ENCODE peak calls at places on chromosomes 3 and 15, in four cellular contexts. One of them, this sample, is unnamed.

GRCh38 chr3:138125548-138126221 is 6.5 kb downstream of the A4GNT start:
- DNase-seq in effector memory CD8-positive, alpha-beta T cell: no peak
- DNase-seq in activated naive CD4-positive, alpha-beta T cell treated with anti-CD3 and anti-CD28 coated beads, Interleukin-2, amount 10 ng/mL, durations not matched to agents 7 days and 5 days: no peak
- DNase-seq in epithelial cell of esophagus: no peak
- DNase-seq in this sample: no peak

GRCh38 chr15:31295660-31296059 is 31.0 kb upstream of the KLF13 start:
- DNase-seq in activated naive CD4-positive, alpha-beta T cell treated with anti-CD3 and anti-CD28 coated beads, Interleukin-2, amount 10 ng/mL, durations not matched to agents 7 days and 5 days: no peak
- DNase-seq in effector memory CD8-positive, alpha-beta T cell: no peak
- DNase-seq in epithelial cell of esophagus: no peak
- DNase-seq in this sample: no peak

GRCh38 chr3:16308727-16309126 is 43.7 kb downstream of the OXNAD1 start:
- DNase-seq in activated naive CD4-positive, alpha-beta T cell treated with anti-CD3 and anti-CD28 coated beads, Interleukin-2, amount 10 ng/mL, durations not matched to agents 7 days and 5 days: no peak
- DNase-seq in effector memory CD8-positive, alpha-beta T cell: no peak
- DNase-seq in epithelial cell of esophagus: no peak
- DNase-seq in this sample: no peak

GRCh38 chr3:134353831-134354611 is 20.2 kb downstream of the AMOTL2 start:
- DNase-seq in effector memory CD8-positive, alpha-beta T cell: no peak
- DNase-seq in activated naive CD4-positive, alpha-beta T cell treated with anti-CD3 and anti-CD28 coated beads, Interleukin-2, amount 10 ng/mL, durations not matched to agents 7 days and 5 days: no peak
- DNase-seq in epithelial cell of esophagus: no peak
- DNase-seq in this sample: no peak

GRCh38 chr15:100869151-100869999 is 10.3 kb upstream of the ALDH1A3 start:
- DNase-seq in epithelial cell of esophagus: peak; percentile 49
- DNase-seq in effector memory CD8-positive, alpha-beta T cell: no peak
- DNase-seq in activated naive CD4-positive, alpha-beta T cell treated with anti-CD3 and anti-CD28 coated beads, Interleukin-2, amount 10 ng/mL, durations not matched to agents 7 days and 5 days: peak; percentile 36
- DNase-seq in this sample: no peak

GRCh38 chr15:55253580-55253979 is 36.0 kb downstream of the RAB27A start:
- DNase-seq in epithelial cell of esophagus: peak; percentile 65
- DNase-seq in effector memory CD8-positive, alpha-beta T cell: no peak
- DNase-seq in activated naive CD4-positive, alpha-beta T cell treated with anti-CD3 and anti-CD28 coated beads, Interleukin-2, amount 10 ng/mL, durations not matched to agents 7 days and 5 days: no peak
- DNase-seq in this sample: no peak

GRCh38 chr3:72567976-72568560 is 280.2 kb downstream of the SHQ1 start:
- DNase-seq in epithelial cell of esophagus: no peak
- DNase-seq in effector memory CD8-positive, alpha-beta T cell: no peak
- DNase-seq in activated naive CD4-positive, alpha-beta T cell treated with anti-CD3 and anti-CD28 coated beads, Interleukin-2, amount 10 ng/mL, durations not matched to agents 7 days and 5 days: no peak
- DNase-seq in this sample: no peak

GRCh38 chr3:40054568-40055222 is 245.3 kb downstream of the MYRIP start:
- DNase-seq in activated naive CD4-positive, alpha-beta T cell treated with anti-CD3 and anti-CD28 coated beads, Interleukin-2, amount 10 ng/mL, durations not matched to agents 7 days and 5 days: no peak
- DNase-seq in effector memory CD8-positive, alpha-beta T cell: no peak
- DNase-seq in epithelial cell of esophagus: no peak
- DNase-seq in this sample: no peak

GRCh38 chr3:148643389-148643840 is 54.3 kb upstream of the AGTR1 start:
- DNase-seq in effector memory CD8-positive, alpha-beta T cell: no peak
- DNase-seq in activated naive CD4-positive, alpha-beta T cell treated with anti-CD3 and anti-CD28 coated beads, Interleukin-2, amount 10 ng/mL, durations not matched to agents 7 days and 5 days: no peak
- DNase-seq in epithelial cell of esophagus: peak; percentile 49
- DNase-seq in this sample: no peak

GRCh38 chr3:151008699-151009098 is 36.2 kb upstream of the CLRN1 start:
- DNase-seq in effector memory CD8-positive, alpha-beta T cell: no peak
- DNase-seq in activated naive CD4-positive, alpha-beta T cell treated with anti-CD3 and anti-CD28 coated beads, Interleukin-2, amount 10 ng/mL, durations not matched to agents 7 days and 5 days: no peak
- DNase-seq in epithelial cell of esophagus: peak; percentile 41
- DNase-seq in this sample: no peak

GRCh38 chr3:194323785-194324735 is 27.1 kb downstream of the CPN2 start:
- DNase-seq in epithelial cell of esophagus: peak; percentile 53
- DNase-seq in effector memory CD8-positive, alpha-beta T cell: no peak
- DNase-seq in activated naive CD4-positive, alpha-beta T cell treated with anti-CD3 and anti-CD28 coated beads, Interleukin-2, amount 10 ng/mL, durations not matched to agents 7 days and 5 days: peak; percentile 47
- DNase-seq in this sample: no peak

GRCh38 chr15:63233667-63234419 is 43.6 kb upstream of the APH1B start:
- DNase-seq in activated naive CD4-positive, alpha-beta T cell treated with anti-CD3 and anti-CD28 coated beads, Interleukin-2, amount 10 ng/mL, durations not matched to agents 7 days and 5 days: no peak
- DNase-seq in epithelial cell of esophagus: peak; percentile 61
- DNase-seq in effector memory CD8-positive, alpha-beta T cell: no peak
- DNase-seq in this sample: no peak

GRCh38 chr15:34679326-34679725 is 75.5 kb downstream of the GJD2 start:
- DNase-seq in effector memory CD8-positive, alpha-beta T cell: no peak
- DNase-seq in activated naive CD4-positive, alpha-beta T cell treated with anti-CD3 and anti-CD28 coated beads, Interleukin-2, amount 10 ng/mL, durations not matched to agents 7 days and 5 days: no peak
- DNase-seq in epithelial cell of esophagus: no peak
- DNase-seq in this sample: no peak

GRCh38 chr3:30286811-30287210 is 319.6 kb upstream of the TGFBR2 start:
- DNase-seq in effector memory CD8-positive, alpha-beta T cell: no peak
- DNase-seq in epithelial cell of esophagus: peak; percentile 53
- DNase-seq in activated naive CD4-positive, alpha-beta T cell treated with anti-CD3 and anti-CD28 coated beads, Interleukin-2, amount 10 ng/mL, durations not matched to agents 7 days and 5 days: no peak
- DNase-seq in this sample: no peak

GRCh38 chr15:65310431-65311137 is 6.1 kb downstream of the RNU5B-1 start:
- DNase-seq in activated naive CD4-positive, alpha-beta T cell treated with anti-CD3 and anti-CD28 coated beads, Interleukin-2, amount 10 ng/mL, durations not matched to agents 7 days and 5 days: no peak
- DNase-seq in epithelial cell of esophagus: no peak
- DNase-seq in effector memory CD8-positive, alpha-beta T cell: no peak
- DNase-seq in this sample: no peak

GRCh38 chr15:47870300-47870955 is 153.1 kb downstream of the SEMA6D start:
- DNase-seq in activated naive CD4-positive, alpha-beta T cell treated with anti-CD3 and anti-CD28 coated beads, Interleukin-2, amount 10 ng/mL, durations not matched to agents 7 days and 5 days: no peak
- DNase-seq in effector memory CD8-positive, alpha-beta T cell: no peak
- DNase-seq in epithelial cell of esophagus: no peak
- DNase-seq in this sample: no peak

GRCh38 chr15:33311312-33311971 is 675 bp downstream of the RYR3 start:
- DNase-seq in epithelial cell of esophagus: peak; percentile 16
- DNase-seq in effector memory CD8-positive, alpha-beta T cell: no peak
- DNase-seq in activated naive CD4-positive, alpha-beta T cell treated with anti-CD3 and anti-CD28 coated beads, Interleukin-2, amount 10 ng/mL, durations not matched to agents 7 days and 5 days: no peak
- DNase-seq in this sample: no peak

GRCh38 chr3:14765576-14766427 is 53.0 kb upstream of the FGD5 start:
- DNase-seq in effector memory CD8-positive, alpha-beta T cell: no peak
- DNase-seq in activated naive CD4-positive, alpha-beta T cell treated with anti-CD3 and anti-CD28 coated beads, Interleukin-2, amount 10 ng/mL, durations not matched to agents 7 days and 5 days: no peak
- DNase-seq in epithelial cell of esophagus: no peak
- DNase-seq in this sample: no peak

GRCh38 chr15:97200161-97200560 is 760.3 kb upstream of the ARRDC4 start:
- DNase-seq in activated naive CD4-positive, alpha-beta T cell treated with anti-CD3 and anti-CD28 coated beads, Interleukin-2, amount 10 ng/mL, durations not matched to agents 7 days and 5 days: no peak
- DNase-seq in epithelial cell of esophagus: no peak
- DNase-seq in effector memory CD8-positive, alpha-beta T cell: no peak
- DNase-seq in this sample: no peak

GRCh38 chr3:57746156-57747125 is 9.7 kb upstream of the SLMAP start:
- DNase-seq in effector memory CD8-positive, alpha-beta T cell: no peak
- DNase-seq in epithelial cell of esophagus: no peak
- DNase-seq in activated naive CD4-positive, alpha-beta T cell treated with anti-CD3 and anti-CD28 coated beads, Interleukin-2, amount 10 ng/mL, durations not matched to agents 7 days and 5 days: no peak
- DNase-seq in this sample: no peak

GRCh38 chr15:48862705-48863104 is 15.2 kb upstream of the EID1 start:
- DNase-seq in epithelial cell of esophagus: no peak
- DNase-seq in activated naive CD4-positive, alpha-beta T cell treated with anti-CD3 and anti-CD28 coated beads, Interleukin-2, amount 10 ng/mL, durations not matched to agents 7 days and 5 days: no peak
- DNase-seq in effector memory CD8-positive, alpha-beta T cell: no peak
- DNase-seq in this sample: no peak

GRCh38 chr3:161423911-161424522 is 52.7 kb upstream of the SPTSSB start:
- DNase-seq in epithelial cell of esophagus: peak; percentile 53
- DNase-seq in activated naive CD4-positive, alpha-beta T cell treated with anti-CD3 and anti-CD28 coated beads, Interleukin-2, amount 10 ng/mL, durations not matched to agents 7 days and 5 days: no peak
- DNase-seq in effector memory CD8-positive, alpha-beta T cell: no peak
- DNase-seq in this sample: peak; percentile 15

GRCh38 chr3:40332684-40333083 is 23.2 kb downstream of the EIF1B start:
- DNase-seq in epithelial cell of esophagus: no peak
- DNase-seq in activated naive CD4-positive, alpha-beta T cell treated with anti-CD3 and anti-CD28 coated beads, Interleukin-2, amount 10 ng/mL, durations not matched to agents 7 days and 5 days: no peak
- DNase-seq in effector memory CD8-positive, alpha-beta T cell: no peak
- DNase-seq in this sample: no peak

GRCh38 chr15:65028338-65028737 is 1.1 kb downstream of the MTFMT start:
- DNase-seq in activated naive CD4-positive, alpha-beta T cell treated with anti-CD3 and anti-CD28 coated beads, Interleukin-2, amount 10 ng/mL, durations not matched to agents 7 days and 5 days: peak; percentile 37
- DNase-seq in effector memory CD8-positive, alpha-beta T cell: no peak
- DNase-seq in epithelial cell of esophagus: no peak
- DNase-seq in this sample: no peak

GRCh38 chr3:80014576-80014975 is 246.8 kb upstream of the ROBO1 start:
- DNase-seq in effector memory CD8-positive, alpha-beta T cell: no peak
- DNase-seq in activated naive CD4-positive, alpha-beta T cell treated with anti-CD3 and anti-CD28 coated beads, Interleukin-2, amount 10 ng/mL, durations not matched to agents 7 days and 5 days: no peak
- DNase-seq in epithelial cell of esophagus: no peak
- DNase-seq in this sample: no peak

GRCh38 chr3:114892117-114892870 is 254.8 kb downstream of the ZBTB20 start:
- DNase-seq in epithelial cell of esophagus: no peak
- DNase-seq in effector memory CD8-positive, alpha-beta T cell: no peak
- DNase-seq in activated naive CD4-positive, alpha-beta T cell treated with anti-CD3 and anti-CD28 coated beads, Interleukin-2, amount 10 ng/mL, durations not matched to agents 7 days and 5 days: no peak
- DNase-seq in this sample: no peak

GRCh38 chr3:64716110-64716509 is 28.3 kb upstream of the ADAMTS9 start:
- DNase-seq in activated naive CD4-positive, alpha-beta T cell treated with anti-CD3 and anti-CD28 coated beads, Interleukin-2, amount 10 ng/mL, durations not matched to agents 7 days and 5 days: no peak
- DNase-seq in epithelial cell of esophagus: no peak
- DNase-seq in effector memory CD8-positive, alpha-beta T cell: no peak
- DNase-seq in this sample: no peak

GRCh38 chr3:134077649-134078081 is 47.9 kb upstream of the SLCO2A1 start:
- DNase-seq in activated naive CD4-positive, alpha-beta T cell treated with anti-CD3 and anti-CD28 coated beads, Interleukin-2, amount 10 ng/mL, durations not matched to agents 7 days and 5 days: no peak
- DNase-seq in effector memory CD8-positive, alpha-beta T cell: no peak
- DNase-seq in epithelial cell of esophagus: no peak
- DNase-seq in this sample: no peak

GRCh38 chr3:125121246-125122010 is 65.6 kb upstream of the HEG1 start:
- DNase-seq in activated naive CD4-positive, alpha-beta T cell treated with anti-CD3 and anti-CD28 coated beads, Interleukin-2, amount 10 ng/mL, durations not matched to agents 7 days and 5 days: peak; percentile 65
- DNase-seq in epithelial cell of esophagus: no peak
- DNase-seq in effector memory CD8-positive, alpha-beta T cell: peak; percentile 16
- DNase-seq in this sample: no peak

GRCh38 chr3:88137836-88138235 is 11.9 kb upstream of the C3orf38 start:
- DNase-seq in activated naive CD4-positive, alpha-beta T cell treated with anti-CD3 and anti-CD28 coated beads, Interleukin-2, amount 10 ng/mL, durations not matched to agents 7 days and 5 days: no peak
- DNase-seq in effector memory CD8-positive, alpha-beta T cell: no peak
- DNase-seq in epithelial cell of esophagus: peak; percentile 58
- DNase-seq in this sample: no peak

GRCh38 chr3:50138266-50139230 is 16.6 kb upstream of the SEMA3F start:
- DNase-seq in epithelial cell of esophagus: no peak
- DNase-seq in effector memory CD8-positive, alpha-beta T cell: no peak
- DNase-seq in activated naive CD4-positive, alpha-beta T cell treated with anti-CD3 and anti-CD28 coated beads, Interleukin-2, amount 10 ng/mL, durations not matched to agents 7 days and 5 days: no peak
- DNase-seq in this sample: no peak

GRCh38 chr3:193972816-193973215 is 163.1 kb upstream of the HES1 start:
- DNase-seq in activated naive CD4-positive, alpha-beta T cell treated with anti-CD3 and anti-CD28 coated beads, Interleukin-2, amount 10 ng/mL, durations not matched to agents 7 days and 5 days: no peak
- DNase-seq in epithelial cell of esophagus: no peak
- DNase-seq in effector memory CD8-positive, alpha-beta T cell: no peak
- DNase-seq in this sample: no peak

GRCh38 chr3:49412632-49413337 is 562 bp downstream of the TCTA start:
- DNase-seq in effector memory CD8-positive, alpha-beta T cell: no peak
- DNase-seq in activated naive CD4-positive, alpha-beta T cell treated with anti-CD3 and anti-CD28 coated beads, Interleukin-2, amount 10 ng/mL, durations not matched to agents 7 days and 5 days: no peak
- DNase-seq in epithelial cell of esophagus: peak; percentile 31
- DNase-seq in this sample: no peak

GRCh38 chr3:127411083-127411727 is 123.4 kb upstream of the PRR20G start:
- DNase-seq in activated naive CD4-positive, alpha-beta T cell treated with anti-CD3 and anti-CD28 coated beads, Interleukin-2, amount 10 ng/mL, durations not matched to agents 7 days and 5 days: no peak
- DNase-seq in effector memory CD8-positive, alpha-beta T cell: no peak
- DNase-seq in epithelial cell of esophagus: no peak
- DNase-seq in this sample: no peak

GRCh38 chr3:183822631-183823030 is 2.7 kb downstream of the MAP6D1 start:
- DNase-seq in activated naive CD4-positive, alpha-beta T cell treated with anti-CD3 and anti-CD28 coated beads, Interleukin-2, amount 10 ng/mL, durations not matched to agents 7 days and 5 days: no peak
- DNase-seq in epithelial cell of esophagus: no peak
- DNase-seq in effector memory CD8-positive, alpha-beta T cell: no peak
- DNase-seq in this sample: no peak

GRCh38 chr3:10822708-10823515 is 6.9 kb downstream of the SLC6A11 start:
- DNase-seq in activated naive CD4-positive, alpha-beta T cell treated with anti-CD3 and anti-CD28 coated beads, Interleukin-2, amount 10 ng/mL, durations not matched to agents 7 days and 5 days: no peak
- DNase-seq in epithelial cell of esophagus: no peak
- DNase-seq in effector memory CD8-positive, alpha-beta T cell: no peak
- DNase-seq in this sample: no peak

This sample was measured in tibial nerve.